ENCODE peak calls at places on chromosomes 1 and 21, in five cellular contexts. S is HT-29, D is GM04503, O is fibroblast of pulmonary artery, Z is LoVo. Y is an unnamed sample.

GRCh38 chr21:42570841-42571387 is 57.3 kb downstream of the SLC37A1 start:
- DNase-seq in S (no peak), Z (no peak), D (no peak), O (no peak), Y (no peak)

GRCh38 chr1:199551967-199552565 is 475.4 kb upstream of the NR5A2 start:
- DNase-seq in D (peak), S (peak), Z (peak), O (peak), Y (peak)

GRCh38 chr1:62185677-62186076 is 9.0 kb upstream of the L1TD1 start:
- DNase-seq in S (no peak), Z (no peak), D (no peak), O (no peak), Y (no peak)

GRCh38 chr1:218942421-218942820 is 231.3 kb upstream of the LYPLAL1 start:
- DNase-seq in O (peak), S (no peak), D (no peak), Z (no peak), Y (no peak)

GRCh38 chr1:40739455-40740008 is 44.1 kb upstream of the KCNQ4 start:
- DNase-seq in D (peak), O (no peak), S (no peak), Z (no peak), Y (no peak)

GRCh38 chr21:28283652-28284490 is 708.8 kb downstream of the LTN1 start:
- DNase-seq in O (peak), D (peak), Z (no peak), S (no peak), Y (peak)

GRCh38 chr1:1264868-1265272 is 8.8 kb downstream of the UBE2J2 start:
- DNase-seq in D (peak), O (peak), S (no peak), Z (no peak), Y (peak)

GRCh38 chr1:45205000-45205909 is 1.1 kb downstream of the ZSWIM5 start:
- DNase-seq in Z (peak), D (no peak), S (peak), O (peak), Y (no peak)

GRCh38 chr1:29502225-29502755 is 266.0 kb downstream of the PTPRU start:
- DNase-seq in O (no peak), D (no peak), Z (no peak), S (no peak), Y (no peak)

Y was measured in AG09319.